ENCODE peak calls at places on chromosomes 4 and X, in four cellular contexts. C, N, U and I are unnamed samples.

GRCh38 chrX:14802943-14803710 is 69.7 kb downstream of the FANCB start:
- DNase-seq in N (no peak), C (no peak), U (no peak), I (no peak)

GRCh38 chrX:96979766-96980165 is 96.1 kb downstream of the RPA4 start:
- DNase-seq in N (no peak), C (no peak), U (no peak), I (no peak)

GRCh38 chr4:21451032-21451431 is 497.5 kb downstream of the KCNIP4 start:
- DNase-seq in N (no peak), U (no peak), C (no peak), I (no peak)

GRCh38 chr4:148634476-148634875 is 192.3 kb upstream of the NR3C2 start:
- DNase-seq in U (no peak), C (no peak), N (no peak), I (no peak)

GRCh38 chr4:158020734-158021346 is 152.0 kb downstream of the GASK1B start:
- DNase-seq in U (no peak), N (no peak), C (no peak), I (no peak)

GRCh38 chrX:54891573-54891972 is 29.1 kb upstream of the TRO start:
- DNase-seq in C (no peak), N (peak), U (peak), I (no peak)

GRCh38 chrX:20498851-20499635 is 232.3 kb upstream of the RPS6KA3 start:
- DNase-seq in U (no peak), C (no peak), N (no peak), I (no peak)

GRCh38 chrX:155148724-155149537 is 67.3 kb upstream of the VBP1 start:
- DNase-seq in N (peak), U (peak), C (no peak), I (no peak)

GRCh38 chr4:122758033-122758432 is 25.5 kb downstream of the BBS12 start:
- DNase-seq in N (no peak), C (no peak), U (peak), I (no peak)

GRCh38 chr4:32985256-32985655 is 2265.1 kb downstream of the PCDH7 start:
- DNase-seq in C (no peak), U (no peak), N (no peak), I (no peak)

GRCh38 chrX:37714479-37714878 is 28.9 kb downstream of the XK start:
- DNase-seq in C (no peak), N (no peak), U (no peak), I (no peak)

GRCh38 chr4:183249854-183250253 is 70.2 kb downstream of the CLDN22 start:
- DNase-seq in U (peak), N (peak), C (no peak), I (no peak)

GRCh38 chrX:102580891-102581290 is 18.4 kb upstream of the ARMCX5 start:
- DNase-seq in U (peak), N (no peak), C (no peak), I (no peak)

GRCh38 chr4:88693792-88694191 is 3.8 kb downstream of the NAP1L5 start:
- DNase-seq in U (no peak), N (no peak), C (no peak), I (no peak)

GRCh38 chrX:149010026-149010898 is 494.8 kb downstream of the IDS start:
- DNase-seq in C (no peak), U (no peak), N (no peak), I (no peak)

GRCh38 chr4:2085496-2085901 is 26.4 kb downstream of the NAT8L start:
- DNase-seq in N (no peak), C (no peak), U (no peak), I (no peak)

GRCh38 chr4:103074598-103075434 is 1.7 kb downstream of the SLC9B2 start:
- DNase-seq in U (no peak), N (no peak), C (peak), I (no peak)

GRCh38 chr4:23759066-23759465 is 130.8 kb downstream of the PPARGC1A start:
- DNase-seq in N (no peak), U (no peak), C (no peak), I (no peak)

GRCh38 chrX:10979956-10980355 is 131.2 kb upstream of the HCCS start:
- DNase-seq in U (no peak), C (no peak), N (no peak), I (no peak)

GRCh38 chr4:182518421-182518820 is 275.2 kb downstream of the TENM3 start:
- DNase-seq in U (no peak), N (no peak), C (no peak), I (no peak)

GRCh38 chr4:139815646-139816601 is 150.3 kb downstream of the MGST2 start:
- DNase-seq in N (no peak), U (peak), C (no peak), I (no peak)

GRCh38 chr4:166279261-166279660 is 406.2 kb downstream of the TLL1 start:
- DNase-seq in C (no peak), N (no peak), U (no peak), I (no peak)

GRCh38 chr4:182960228-182960627 is 43.0 kb upstream of the DCTD start:
- DNase-seq in U (no peak), N (no peak), C (no peak), I (no peak)

GRCh38 chr4:133270021-133270570 is 121.0 kb downstream of the PCDH10 start:
- DNase-seq in U (no peak), C (no peak), N (no peak), I (no peak)

GRCh38 chrX:94977562-94977961 is 1303.6 kb downstream of the FAM133A start:
- DNase-seq in C (no peak), N (no peak), U (no peak), I (no peak)

GRCh38 chrX:1893758-1894294 is 279.0 kb downstream of the ASMT start:
- DNase-seq in U (no peak), C (no peak), N (no peak), I (no peak)

GRCh38 chrX:113634565-113634964 is 793.9 kb upstream of the AMOT start:
- DNase-seq in N (no peak), U (no peak), C (no peak), I (no peak)

GRCh38 chrX:119272882-119273806 is 37.1 kb downstream of the PGRMC1 start:
- DNase-seq in N (no peak), U (no peak), C (no peak), I (peak)

GRCh38 chr4:155855897-155856296 is 10.2 kb downstream of the ASIC5 start:
- DNase-seq in N (no peak), C (no peak), U (no peak), I (no peak)

GRCh38 chr4:154720618-154721267 is 23.1 kb upstream of the LRAT start:
- DNase-seq in U (no peak), N (no peak), C (no peak), I (no peak)

GRCh38 chr4:155371432-155372043 is 5.2 kb downstream of the MAP9 start:
- DNase-seq in C (no peak), N (no peak), U (peak), I (no peak)

GRCh38 chr4:150070464-150071170 is 7.6 kb upstream of the DCLK2 start:
- DNase-seq in C (no peak), N (no peak), U (no peak), I (no peak)

GRCh38 chrX:72020204-72020603 is 109.6 kb downstream of the NHSL2 start:
- DNase-seq in C (no peak), U (no peak), N (no peak), I (no peak)

GRCh38 chr4:186592450-186592849 is 37.1 kb upstream of the MTNR1A start:
- DNase-seq in N (no peak), U (no peak), C (no peak), I (no peak)

GRCh38 chrX:134880866-134881265 is 109.9 kb upstream of the SMIM10 start:
- DNase-seq in C (no peak), N (no peak), U (no peak), I (no peak)

GRCh38 chr4:168796362-168797106 is 213.5 kb downstream of the CBR4 start:
- DNase-seq in N (no peak), U (no peak), C (no peak), I (no peak)
- TF ChIP-seq SPI1 in N (no peak), U (no peak), C (no peak), I (no peak)

DNA sequence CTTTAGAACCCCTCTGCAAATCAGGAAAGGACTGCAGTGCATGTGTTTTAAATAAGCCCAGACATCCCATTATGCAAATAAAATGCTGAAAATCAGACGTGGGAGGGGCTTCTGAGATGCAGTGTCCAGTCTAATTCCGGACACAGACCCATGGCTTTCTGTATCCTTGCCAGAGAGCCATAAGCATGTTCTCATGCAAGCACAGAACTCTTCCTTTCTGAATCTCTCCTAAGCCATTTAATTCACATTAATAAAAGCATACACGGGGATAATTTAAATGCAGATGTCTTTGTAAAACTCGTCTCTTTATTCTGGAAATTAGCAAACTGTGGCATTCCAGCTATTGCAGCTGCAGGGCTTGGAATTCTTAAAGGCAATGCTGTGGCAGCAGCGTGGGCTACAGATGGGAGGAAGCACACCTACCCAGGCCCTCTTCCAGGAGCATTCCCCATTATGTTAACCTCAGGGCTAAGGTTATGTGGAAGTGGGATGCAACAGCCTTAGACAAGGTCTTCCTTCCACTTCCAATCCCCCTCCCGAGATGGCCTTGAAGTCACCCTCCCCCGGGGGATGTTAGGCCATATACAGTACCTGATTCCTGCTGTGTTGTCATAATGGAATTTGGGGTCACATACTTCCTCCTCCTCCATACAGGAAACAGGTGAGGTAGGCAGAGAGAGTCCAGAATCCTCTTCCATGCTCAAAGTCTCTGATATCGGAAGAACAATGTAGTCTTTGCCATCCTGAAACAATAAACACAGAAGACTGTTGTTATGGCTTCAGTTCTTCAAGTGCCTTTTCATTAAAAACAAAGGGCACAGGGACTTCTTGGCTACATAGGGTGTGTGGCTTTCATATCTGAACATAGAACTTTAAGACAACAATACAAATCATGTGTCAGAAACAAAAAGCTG is 38.1 kb downstream of the KDR start:
- DNase-seq in N (no peak), U (no peak), C (no peak), I (no peak)
- TF ChIP-seq SPI1 in N (no peak), U (no peak), C (no peak), I (no peak)

GRCh38 chr4:53593765-53594164 is 2.5 kb upstream of the LNX1 start:
- DNase-seq in C (no peak), U (no peak), N (no peak), I (no peak)

GRCh38 chr4:53591372-53591892 is at the start of gene LNX1:
- DNase-seq in N (peak), C (no peak), U (peak), I (no peak)

GRCh38 chr4:53595204-53595603 is 3.9 kb upstream of the LNX1 start:
- DNase-seq in C (no peak), U (no peak), N (no peak), I (no peak)

GRCh38 chr4:53592128-53592527 is 842 bp upstream of the LNX1 start:
- DNase-seq in U (peak), N (no peak), C (no peak), I (no peak)

DNA sequence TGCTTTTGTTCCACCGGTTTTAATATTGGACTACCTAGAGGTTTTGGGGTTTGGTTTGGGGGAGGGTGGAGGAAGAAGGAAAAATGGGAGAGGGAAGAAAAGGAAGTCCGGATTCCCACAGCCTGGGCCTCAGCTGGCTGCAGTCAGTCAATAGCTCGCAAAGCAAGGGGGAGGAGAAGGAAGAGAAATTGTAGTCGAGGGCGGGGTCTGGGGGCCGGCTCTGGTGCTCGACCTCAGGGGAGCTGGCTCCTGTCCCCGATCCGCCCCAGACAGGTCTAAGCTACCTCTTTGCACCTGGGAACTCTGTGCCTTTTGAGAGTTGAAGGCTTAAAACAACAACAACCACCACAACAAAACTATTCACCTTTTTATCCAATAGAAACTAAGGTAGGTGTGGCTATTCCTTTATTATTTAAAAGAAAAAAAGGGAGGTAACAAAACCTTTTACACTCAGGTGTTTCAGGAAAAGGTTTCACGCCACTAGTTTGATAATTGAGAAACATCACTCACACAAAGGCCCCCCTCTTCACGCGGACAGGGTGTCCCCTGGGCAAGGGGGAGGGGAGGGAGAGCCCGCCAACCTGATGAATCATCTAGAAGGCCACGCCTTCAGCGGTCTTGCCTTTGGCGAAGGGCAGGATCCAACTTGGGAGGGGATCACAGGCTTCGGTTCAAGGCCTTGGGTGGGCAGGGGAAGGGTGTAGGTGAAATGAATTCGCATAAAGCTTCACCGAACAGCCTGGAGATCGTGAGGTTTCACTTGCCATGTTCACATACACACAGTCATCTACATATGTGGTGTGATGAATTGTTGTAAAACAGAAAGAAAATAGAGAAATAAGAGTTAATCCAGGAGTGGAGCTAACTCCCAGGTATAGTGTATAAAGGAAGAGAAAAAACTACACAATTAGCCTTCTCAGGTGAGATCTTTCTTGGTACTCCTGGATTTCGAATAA is 1.7 kb upstream of the LNX1 start:
- DNase-seq in C (no peak), N (no peak), U (peak), I (no peak)
- TF ChIP-seq SPI1 in C (no peak), N (no peak), U (peak), I (no peak)

DNA sequence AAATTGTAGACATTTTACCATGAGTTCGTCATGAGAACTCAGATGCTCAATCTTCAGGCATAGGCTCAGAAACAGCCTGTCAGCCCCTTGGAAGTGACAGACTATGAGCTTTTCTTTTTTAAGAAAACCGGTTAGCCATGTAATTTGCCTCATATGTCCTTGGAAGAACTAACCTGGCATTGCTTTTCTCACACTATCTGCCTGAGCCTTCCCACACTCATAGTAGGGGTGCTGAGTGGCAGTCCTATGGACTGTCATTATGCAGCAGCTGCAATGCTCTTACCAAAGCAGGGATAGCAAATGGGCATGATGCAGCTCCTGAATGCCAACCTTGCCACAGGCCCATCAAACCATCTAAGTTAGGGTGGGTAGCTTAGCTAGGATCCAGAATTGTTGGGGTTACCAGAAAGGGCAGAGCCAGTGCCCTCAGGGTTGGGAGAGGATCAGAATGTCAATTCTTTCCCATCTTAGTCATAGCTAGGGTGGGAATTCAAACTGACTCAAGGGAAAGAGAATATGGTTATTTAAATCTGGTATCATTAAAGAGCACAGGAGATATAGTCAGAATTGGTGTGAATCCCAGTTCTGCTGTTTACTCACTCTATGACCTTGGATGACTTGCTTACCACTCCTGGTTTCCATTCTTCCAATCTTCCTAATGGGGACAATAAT is 230.6 kb upstream of the CPEB2 start:
- DNase-seq in C (no peak), N (no peak), U (no peak), I (no peak)
- TF ChIP-seq SPI1 in C (no peak), N (no peak), U (no peak), I (no peak)

GRCh38 chr4:7737752-7738457 is 201.8 kb downstream of the AFAP1 start:
- DNase-seq in U (no peak), C (no peak), N (no peak), I (no peak)
- TF ChIP-seq SPI1 in U (no peak), C (no peak), N (no peak), I (no peak)

GRCh38 chr4:8911311-8912088 is 39.9 kb upstream of the HMX1 start:
- DNase-seq in N (no peak), C (no peak), U (no peak), I (peak)
- TF ChIP-seq SPI1 in N (no peak), C (no peak), U (no peak), I (no peak)

DNA sequence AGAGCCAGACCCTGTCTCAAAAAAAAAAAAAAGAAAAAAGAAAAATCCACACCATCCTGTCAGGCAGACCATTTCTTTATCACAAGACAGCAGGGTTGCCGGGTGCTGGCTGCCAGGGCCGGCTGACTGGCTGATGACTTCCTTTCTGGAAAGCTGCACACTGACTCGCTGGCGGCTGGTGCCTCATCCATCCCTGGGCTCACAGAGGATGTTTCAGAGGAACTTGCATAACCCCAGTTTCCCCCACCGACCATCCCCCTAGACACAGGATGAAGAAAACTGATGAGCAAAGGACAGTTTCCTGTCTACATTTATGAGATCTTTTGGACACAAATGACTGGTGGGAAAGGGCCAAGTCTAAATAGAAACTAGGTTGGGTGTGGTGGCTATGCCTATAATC is 14.1 kb downstream of the HPSE start:
- DNase-seq in C (no peak), U (no peak), N (peak), I (no peak)
- TF ChIP-seq SPI1 in C (no peak), U (no peak), N (peak), I (no peak)

GRCh38 chrX:106378616-106379015 is 210.5 kb downstream of the PWWP3B start:
- DNase-seq in N (no peak), U (no peak), C (no peak), I (no peak)
- TF ChIP-seq SPI1 in N (no peak), U (no peak), C (no peak), I (no peak)

DNA sequence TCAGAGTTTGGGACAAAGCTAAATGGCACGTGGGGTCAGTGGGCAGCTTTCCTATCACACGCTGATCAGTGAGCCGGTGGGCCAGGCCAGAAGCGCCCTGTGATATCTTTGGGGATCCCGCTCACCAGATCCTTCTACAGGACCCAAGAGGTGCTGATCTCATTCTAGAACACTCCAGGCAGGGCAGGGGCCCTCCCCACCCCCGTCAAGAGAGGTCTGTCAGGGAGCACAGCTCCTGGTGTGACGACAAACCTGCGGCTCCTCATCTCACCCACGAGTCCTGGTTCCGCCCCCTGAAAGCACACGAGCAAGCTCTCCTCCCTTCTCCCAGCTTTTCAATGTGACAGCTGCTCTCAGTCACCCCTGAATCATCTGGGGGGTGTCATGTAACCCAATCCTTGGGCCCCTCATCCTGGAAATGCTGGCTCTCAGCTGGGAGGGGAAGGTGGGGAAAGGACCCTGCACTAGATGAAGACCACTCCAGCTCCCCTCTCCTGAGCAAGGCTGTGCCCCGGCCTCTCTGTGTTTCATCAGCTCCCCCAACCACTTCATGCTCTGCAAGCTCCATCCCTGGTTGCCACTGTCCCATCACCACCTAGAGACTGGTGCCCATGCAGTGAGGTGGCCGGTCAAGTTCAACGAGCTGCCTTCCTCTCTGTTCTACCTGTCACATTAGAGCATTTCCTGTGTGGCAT is 4.6 kb downstream of the HCFC1 start:
- DNase-seq in N (no peak), U (peak), C (no peak), I (no peak)
- TF ChIP-seq SPI1 in N (no peak), U (no peak), C (no peak), I (no peak)

GRCh38 chr4:83691998-83692397 is 156.1 kb downstream of the GPAT3 start:
- DNase-seq in C (no peak), U (peak), N (no peak), I (no peak)

GRCh38 chr4:83686166-83686565 is 150.3 kb downstream of the GPAT3 start:
- DNase-seq in U (no peak), C (no peak), N (no peak), I (no peak)
- TF ChIP-seq SPI1 in U (no peak), C (no peak), N (no peak), I (no peak)